ENCODE peak calls at places on chromosomes 6 and 20, in four cellular contexts. U, I, J and F are unnamed samples.

GRCh38 chr6:150169609-150170008 is 26.8 kb downstream of the PPP1R14C start:
- DNase-seq in U (no peak), I (no peak), J (no peak), F (no peak)

GRCh38 chr6:1222426-1223311 is 89.2 kb upstream of the FOXQ1 start:
- DNase-seq in U (peak; percentile 76), I (peak; percentile 46), J (no peak), F (no peak)

GRCh38 chr6:31068738-31069340 is 43.5 kb downstream of the C6orf15 start:
- DNase-seq in U (peak; percentile 81), I (peak; percentile 74), J (peak; percentile 77), F (peak; percentile 87)

GRCh38 chr20:20276806-20277530 is 90.9 kb upstream of the INSM1 start:
- DNase-seq in U (no peak), I (no peak), J (no peak), F (no peak)

GRCh38 chr6:11307226-11307625 is 74.8 kb upstream of the NEDD9 start:
- DNase-seq in U (no peak), I (no peak), J (no peak), F (no peak)

GRCh38 chr20:12570371-12570770 is 438.4 kb upstream of the SPTLC3 start:
- DNase-seq in U (peak; percentile 3), I (no peak), J (no peak), F (no peak)

GRCh38 chr20:61627791-61628415 is 375.8 kb downstream of the CDH4 start:
- DNase-seq in U (no peak), I (no peak), J (no peak), F (no peak)

GRCh38 chr6:157546366-157546765 is 165.4 kb downstream of the ZDHHC14 start:
- DNase-seq in U (no peak), I (no peak), J (no peak), F (no peak)

GRCh38 chr6:43768983-43769525 is 957 bp upstream of the VEGFA start:
- DNase-seq in U (no peak), I (peak; percentile 76), J (no peak), F (peak; percentile 70)

GRCh38 chr20:20366551-20366895 is 1.4 kb upstream of the INSM1 start:
- DNase-seq in U (no peak), I (no peak), J (no peak), F (no peak)

DNA sequence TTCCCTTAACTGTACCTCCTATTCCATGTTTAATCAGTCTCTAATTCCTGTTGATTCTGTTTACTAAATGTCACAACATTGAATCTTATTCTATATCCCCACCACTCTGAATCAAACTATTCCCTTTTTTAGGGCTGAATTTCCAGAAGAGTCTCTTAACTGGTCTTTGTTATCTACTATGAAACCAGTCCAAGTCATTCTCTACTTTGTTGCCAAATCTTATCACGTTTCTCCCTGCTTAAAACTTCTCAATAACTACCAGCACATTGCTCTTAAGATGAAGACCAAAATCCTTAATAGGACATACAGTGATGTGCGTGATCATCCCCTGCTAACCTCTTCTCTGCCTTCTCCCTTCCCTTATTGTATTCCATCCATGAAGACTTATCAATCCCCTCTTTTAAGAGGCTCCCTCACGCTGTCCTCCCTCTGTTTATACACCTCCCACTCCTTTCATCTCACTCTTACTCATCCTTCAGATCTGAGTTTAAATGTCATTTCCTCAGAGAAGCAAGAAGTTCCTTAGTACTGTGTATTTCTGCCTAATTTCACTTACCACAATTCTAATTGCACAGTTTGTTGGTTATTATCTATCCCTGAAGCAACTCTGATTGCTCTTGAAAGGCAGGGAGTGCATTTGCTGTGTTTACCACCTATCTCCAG is 143.0 kb upstream of the AHI1 start:
- DNase-seq in U (no peak), I (no peak), J (no peak), F (no peak)
- H3K27ac ChIP-seq in U (no peak overlapping the region), I (no peak overlapping the region), J (no peak overlapping the region), F (no peak overlapping the region)

GRCh38 chr20:17634666-17635319 is 47.2 kb downstream of the RRBP1 start:
- DNase-seq in U (no peak), I (no peak), J (no peak), F (no peak)
- H3K27ac ChIP-seq in U (peak overlapping the region; percentile 76), I (peak overlapping the region; percentile 41), J (no peak overlapping the region), F (peak overlapping the region; percentile 63)

GRCh38 chr20:63071541-63072181 is 64.9 kb upstream of the BHLHE23 start:
- DNase-seq in U (no peak), I (peak; percentile 4), J (peak; percentile 31), F (peak; percentile 51)
- H3K27ac ChIP-seq in U (no peak overlapping the region), I (no peak overlapping the region), J (no peak overlapping the region), F (no peak overlapping the region)

GRCh38 chr6:29748391-29749352 is 25.4 kb downstream of the HLA-F start:
- DNase-seq in U (peak; percentile 98), I (peak; percentile 94), J (peak; percentile 97), F (peak; percentile 94)

GRCh38 chr6:29746050-29746449 is 22.8 kb downstream of the HLA-F start:
- DNase-seq in U (no peak), I (no peak), J (no peak), F (no peak)

GRCh38 chr6:29746846-29747687 is 23.8 kb downstream of the HLA-F start:
- DNase-seq in U (no peak), I (no peak), J (no peak), F (no peak)

GRCh38 chr6:29749668-29750067 is 26.4 kb downstream of the HLA-F start:
- DNase-seq in U (no peak), I (no peak), J (no peak), F (no peak)

GRCh38 chr6:29747688-29748250 is 24.5 kb downstream of the HLA-F start:
- DNase-seq in U (no peak), I (no peak), J (no peak), F (no peak)
- H3K27ac ChIP-seq in U (no peak overlapping the region), I (no peak overlapping the region), J (no peak overlapping the region), F (no peak overlapping the region)

DNA sequence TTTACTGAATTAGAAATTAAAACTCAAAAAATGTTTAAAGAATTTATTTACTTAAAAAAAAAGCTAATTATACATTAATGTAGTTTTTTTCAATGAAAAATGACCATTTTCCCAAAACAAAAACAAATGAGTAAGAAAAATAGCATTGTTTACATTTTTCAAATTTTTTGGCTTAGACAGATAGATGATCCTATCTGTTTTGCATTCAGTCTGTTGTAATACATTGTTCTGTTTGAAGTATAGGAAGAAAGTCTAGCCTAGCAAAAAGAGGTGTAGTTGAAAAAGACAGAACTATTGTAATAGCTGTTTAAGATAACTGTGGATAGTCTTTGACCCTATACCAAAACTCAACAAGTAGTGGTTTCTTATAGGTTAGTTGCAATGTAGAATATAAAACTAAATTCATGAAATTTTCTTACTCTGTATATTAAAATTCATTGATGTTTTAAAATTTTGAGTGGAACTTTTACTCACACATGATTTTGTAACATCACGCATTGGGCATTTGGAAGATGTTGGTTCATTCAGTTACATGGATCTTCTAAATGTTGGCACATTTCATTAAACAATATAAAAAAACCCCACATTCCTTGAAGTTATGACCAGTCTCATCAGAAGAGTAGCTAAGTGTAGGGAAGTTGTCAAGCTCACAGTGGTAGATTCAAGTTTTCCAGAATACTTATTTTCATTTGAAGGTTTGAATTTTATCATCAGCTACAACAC is 62.0 kb downstream of the KCNS1 start:
- DNase-seq in U (no peak), I (no peak), J (no peak), F (no peak)
- H3K27ac ChIP-seq in U (no peak overlapping the region), I (no peak overlapping the region), J (no peak overlapping the region), F (peak overlapping the region; percentile 41)

DNA sequence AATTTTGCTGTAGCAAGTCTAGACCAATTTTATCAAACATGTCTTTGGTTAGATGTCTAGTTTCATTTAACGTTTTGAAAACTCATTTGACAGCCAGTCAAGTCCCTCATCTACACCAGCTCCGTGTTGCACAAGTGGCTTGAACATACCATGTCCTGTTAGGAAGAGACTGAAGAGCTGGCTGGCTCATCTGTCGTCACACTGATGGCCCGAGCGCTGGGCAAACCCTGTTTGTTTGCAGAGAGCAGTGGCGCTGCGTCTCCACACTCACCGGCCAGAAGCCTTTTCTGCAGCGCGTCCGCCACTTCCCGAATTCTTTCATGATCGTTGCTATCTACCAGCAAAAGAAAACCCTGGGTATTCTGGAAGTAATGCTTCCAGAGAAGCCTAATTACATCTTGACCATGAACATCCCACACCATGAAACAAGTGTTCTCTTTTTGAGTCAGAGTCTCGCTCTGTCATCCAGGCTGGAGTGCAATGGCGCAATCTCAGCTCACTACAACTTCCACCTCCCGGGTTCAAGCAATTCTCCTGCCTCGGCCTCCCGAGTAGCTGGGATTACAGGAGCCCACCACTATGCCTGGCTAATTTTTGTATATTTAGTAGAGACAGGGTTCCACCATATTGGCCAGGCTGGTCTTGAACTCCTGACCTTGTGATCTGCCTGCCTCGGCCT is 10.7 kb upstream of the TCFL5 start:
- DNase-seq in U (no peak), I (no peak), J (peak; percentile 68), F (no peak)
- H3K27ac ChIP-seq in U (no peak overlapping the region), I (no peak overlapping the region), J (no peak overlapping the region), F (no peak overlapping the region)